ENCODE peak calls at places on chromosomes 16 and 17, in eight cellular contexts. W, U, X, B, M, D, Q and G are unnamed samples.

GRCh38 chr17:77701996-77702395 is 256.5 kb upstream of the TNRC6C start:
- DNase-seq in Q (no peak), X (no peak), D (no peak), U (no peak), W (no peak), M (peak; percentile 13), B (no peak), G (no peak)

GRCh38 chr16:82699711-82700495 is 73.1 kb downstream of the CDH13 start:
- DNase-seq in W (no peak), M (no peak), U (no peak), D (no peak), X (no peak), B (no peak), Q (no peak), G (no peak)

GRCh38 chr16:27703545-27703944 is 153.6 kb downstream of the KATNIP start:
- DNase-seq in Q (no peak), X (no peak), W (no peak), B (no peak), U (no peak), M (no peak), D (peak; percentile 25), G (no peak)

GRCh38 chr16:85057212-85057889 is 29.8 kb downstream of the KIAA0513 start:
- DNase-seq in U (no peak), D (no peak), Q (peak; percentile 89), X (no peak), W (no peak), B (no peak), M (no peak), G (peak; percentile 42)

GRCh38 chr17:43881758-43882505 is 25.4 kb downstream of the MPP2 start:
- DNase-seq in Q (peak; percentile 92), M (no peak), U (no peak), X (no peak), D (no peak), B (no peak), W (no peak), G (no peak)

GRCh38 chr17:29018788-29019474 is 13.1 kb upstream of the SEZ6 start:
- DNase-seq in B (no peak), Q (no peak), U (no peak), W (no peak), D (no peak), X (no peak), M (no peak), G (no peak)

GRCh38 chr16:85364323-85365040 is 248.6 kb upstream of the GSE1 start:
- DNase-seq in B (no peak), M (no peak), D (no peak), X (no peak), U (no peak), Q (no peak), W (no peak), G (no peak)

GRCh38 chr16:10609410-10609774 is 29.0 kb upstream of the EMP2 start:
- DNase-seq in M (no peak), D (no peak), B (no peak), W (no peak), X (no peak), U (no peak), Q (no peak), G (no peak)

GRCh38 chr17:29251969-29252866 is 5.6 kb downstream of the CRYBA1 start:
- DNase-seq in M (no peak), U (no peak), B (no peak), X (peak; percentile 24), W (peak; percentile 32), Q (peak; percentile 38), D (no peak), G (no peak)

GRCh38 chr17:44623070-44623725 is 33.1 kb upstream of the MEIOC start:
- DNase-seq in B (no peak), M (no peak), D (peak; percentile 5), X (no peak), U (no peak), Q (peak; percentile 16), W (no peak), G (no peak)

GRCh38 chr17:70588003-70588402 is 418.7 kb downstream of the KCNJ2 start:
- DNase-seq in Q (no peak), W (no peak), X (no peak), D (no peak), U (no peak), B (no peak), M (no peak), G (no peak)

GRCh38 chr17:51617876-51618455 is 357.6 kb downstream of the UTP18 start:
- DNase-seq in X (no peak), B (no peak), D (no peak), W (no peak), Q (no peak), M (no peak), U (no peak), G (no peak)
- TF ChIP-seq CTCF in X (no peak), B (no peak), D (no peak), W (no peak), Q (no peak), M (no peak), U (no peak), G (no peak)

DNA sequence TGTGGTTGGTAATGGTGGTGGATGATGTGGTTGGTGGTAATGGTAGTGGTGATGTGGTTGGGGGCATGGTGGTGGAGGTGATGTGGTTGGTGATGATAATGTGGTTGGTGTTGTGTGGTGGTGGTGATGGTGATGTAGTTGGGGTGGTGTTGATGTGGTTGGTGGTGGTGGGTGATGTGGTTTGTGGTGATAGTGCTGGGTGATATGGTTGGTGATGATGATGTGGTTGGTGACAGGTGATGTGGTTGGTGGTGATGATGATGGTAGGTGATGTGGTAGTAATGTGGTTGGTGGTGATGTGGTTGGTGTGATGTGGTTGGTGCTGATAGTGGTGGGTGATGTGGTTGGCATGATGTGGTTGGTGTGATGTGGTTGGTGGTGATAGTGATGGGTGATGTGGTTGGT is 29.4 kb downstream of the BAHCC1 start:
- DNase-seq in W (no peak), X (no peak), B (no peak), M (no peak), Q (no peak), U (no peak), D (no peak), G (no peak)
- TF ChIP-seq POLR2AphosphoS5 in W (no peak), X (no peak), B (no peak), M (no peak), Q (no peak), U (no peak), D (no peak), G (no peak)

DNA sequence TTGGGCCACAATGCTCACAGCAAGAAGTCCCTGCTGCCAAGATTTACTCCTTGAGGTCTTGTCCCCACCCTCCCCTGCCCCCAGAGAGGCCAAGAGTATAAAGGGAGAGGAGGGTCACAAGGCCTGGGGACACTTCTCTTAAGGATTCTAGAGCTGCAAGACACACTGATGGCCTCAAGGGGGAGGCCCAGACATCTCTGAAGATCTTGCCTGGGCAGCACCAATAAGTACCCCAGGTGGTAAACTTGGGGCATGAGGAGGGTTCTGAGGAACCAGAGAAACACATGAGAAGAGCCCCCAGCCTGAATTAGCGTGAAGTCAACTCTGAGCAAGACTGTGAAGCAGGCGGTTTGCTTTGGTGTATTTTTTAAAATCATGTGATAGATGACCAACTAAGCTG is 26.8 kb upstream of the MTMR4 start:
- DNase-seq in D (no peak), W (no peak), Q (peak; percentile 30), B (no peak), U (no peak), M (no peak), X (no peak), G (no peak)
- TF ChIP-seq EP300 in D (no peak), W (no peak), Q (no peak), B (no peak), U (no peak), M (no peak), X (no peak), G (no peak)

DNA sequence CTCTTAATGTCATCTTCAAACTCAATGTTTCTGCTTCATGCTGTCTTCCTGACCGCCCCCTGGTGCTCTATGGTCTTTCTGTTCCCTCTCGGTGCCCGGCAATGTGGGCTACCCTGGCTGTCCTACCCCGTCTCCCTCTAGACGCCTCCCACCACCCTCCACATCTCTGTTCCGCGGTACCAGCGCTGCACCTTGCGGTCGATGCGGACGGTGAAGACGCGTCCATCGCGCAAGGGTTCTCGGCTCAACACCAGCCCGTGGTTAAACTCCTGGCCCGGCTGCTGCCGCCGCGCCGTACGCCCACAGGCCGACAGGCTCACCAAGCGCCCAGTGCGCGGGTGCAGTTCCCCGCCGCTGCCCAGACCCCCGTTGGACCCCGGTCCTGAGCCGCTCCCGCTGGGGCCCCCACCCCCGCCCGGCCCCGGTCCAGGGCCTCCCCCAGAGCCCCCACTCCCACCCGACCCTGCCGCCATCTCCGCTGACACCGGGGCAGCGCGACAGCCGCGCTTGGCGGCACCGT is at the start of gene NEURL4:
- DNase-seq in Q (no peak), M (no peak), B (no peak), U (no peak), W (no peak), D (no peak), X (no peak), G (no peak)
- TF ChIP-seq CTCF in Q (no peak), M (peak; percentile 3), B (no peak), U (no peak), W (peak; percentile 20), D (no peak), X (no peak), G (no peak)

GRCh38 chr17:40548982-40549680 is 16.1 kb downstream of the CCR7 start:
- DNase-seq in D (peak; percentile 87), M (no peak), Q (no peak), U (no peak), B (peak; percentile 40), X (peak; percentile 95), W (peak; percentile 47), G (peak; percentile 50)
- TF ChIP-seq POLR2AphosphoS5 in D (peak; percentile 54), M (no peak), Q (no peak), U (no peak), B (peak; percentile 72), X (peak; percentile 74), W (no peak), G (peak; percentile 82)

DNA sequence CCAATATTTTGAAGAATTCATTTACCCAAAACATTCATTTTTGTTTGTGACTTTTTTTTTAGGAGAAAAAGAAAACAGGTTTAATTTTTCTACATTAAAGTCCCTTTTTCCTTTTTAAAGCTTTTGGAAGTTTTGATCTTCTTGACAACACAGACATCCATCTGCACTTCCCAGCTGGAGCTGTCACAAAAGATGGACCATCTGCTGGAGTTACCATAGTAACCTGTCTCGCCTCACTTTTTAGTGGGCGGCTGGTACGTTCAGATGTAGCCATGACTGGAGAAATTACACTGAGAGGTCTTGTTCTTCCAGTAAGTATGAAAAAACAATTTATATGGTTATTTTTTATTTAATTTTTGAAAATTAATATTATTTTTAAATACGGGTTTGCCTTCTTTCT is 37.2 kb downstream of the SIAH1 start:
- DNase-seq in Q (no peak), U (no peak), D (no peak), X (no peak), M (no peak), B (no peak), W (peak; percentile 50), G (no peak)
- TF ChIP-seq EP300 in Q (no peak), U (no peak), D (no peak), X (no peak), M (no peak), B (no peak), W (no peak), G (no peak)